ENCODE peak calls at places on chromosomes 4 and X, in eight cellular contexts. One of them, this sample, is unnamed.

GRCh38 chrX:66163849-66164401 is at the start of gene HEPH:
- DNase-seq in astrocyte of the spinal cord: peak; percentile 12
- DNase-seq in HFF-Myc: peak; percentile 4
- DNase-seq in AG04450: peak; percentile 13
- DNase-seq in ovary: no peak
- DNase-seq in psoas muscle: no peak
- DNase-seq in cardiac muscle cell: peak; percentile 58
- DNase-seq in AG09309: peak; percentile 5
- DNase-seq in this sample: no peak

GRCh38 chrX:108732630-108733321 is 3.6 kb downstream of the IRS4 start:
- DNase-seq in cardiac muscle cell: peak; percentile 60
- DNase-seq in AG09309: no peak
- DNase-seq in HFF-Myc: no peak
- DNase-seq in AG04450: no peak
- DNase-seq in astrocyte of the spinal cord: no peak
- DNase-seq in psoas muscle: no peak
- DNase-seq in ovary: peak; percentile 34
- DNase-seq in this sample: no peak

GRCh38 chrX:129544780-129545179 is 4.7 kb downstream of the OCRL start:
- DNase-seq in cardiac muscle cell: no peak
- DNase-seq in AG09309: no peak
- DNase-seq in HFF-Myc: no peak
- DNase-seq in astrocyte of the spinal cord: no peak
- DNase-seq in ovary: no peak
- DNase-seq in AG04450: no peak
- DNase-seq in psoas muscle: no peak
- DNase-seq in this sample: no peak

GRCh38 chrX:130085551-130085986 is 24.7 kb downstream of the ELF4 start:
- DNase-seq in cardiac muscle cell: no peak
- DNase-seq in ovary: no peak
- DNase-seq in psoas muscle: peak; percentile 50
- DNase-seq in AG04450: no peak
- DNase-seq in AG09309: no peak
- DNase-seq in astrocyte of the spinal cord: no peak
- DNase-seq in HFF-Myc: no peak
- DNase-seq in this sample: no peak

GRCh38 chr4:23979534-23979933 is 89.7 kb upstream of the PPARGC1A start:
- DNase-seq in cardiac muscle cell: no peak
- DNase-seq in HFF-Myc: no peak
- DNase-seq in ovary: no peak
- DNase-seq in AG09309: no peak
- DNase-seq in AG04450: no peak
- DNase-seq in astrocyte of the spinal cord: no peak
- DNase-seq in psoas muscle: no peak
- DNase-seq in this sample: no peak

GRCh38 chr4:2805712-2806391 is 13.0 kb downstream of the SH3BP2 start:
- DNase-seq in ovary: peak; percentile 48
- DNase-seq in HFF-Myc: no peak
- DNase-seq in astrocyte of the spinal cord: no peak
- DNase-seq in AG04450: no peak
- DNase-seq in cardiac muscle cell: no peak
- DNase-seq in psoas muscle: peak; percentile 74
- DNase-seq in AG09309: no peak
- DNase-seq in this sample: no peak

GRCh38 chrX:48520976-48521352 is 644 bp upstream of the EBP start:
- DNase-seq in cardiac muscle cell: no peak
- DNase-seq in astrocyte of the spinal cord: no peak
- DNase-seq in HFF-Myc: no peak
- DNase-seq in AG04450: no peak
- DNase-seq in psoas muscle: no peak
- DNase-seq in ovary: no peak
- DNase-seq in AG09309: no peak
- DNase-seq in this sample: no peak

GRCh38 chr4:155766544-155766943 is 7.7 kb downstream of the GUCY1B1 start:
- DNase-seq in astrocyte of the spinal cord: no peak
- DNase-seq in AG09309: no peak
- DNase-seq in psoas muscle: no peak
- DNase-seq in AG04450: no peak
- DNase-seq in ovary: no peak
- DNase-seq in cardiac muscle cell: no peak
- DNase-seq in HFF-Myc: no peak
- DNase-seq in this sample: no peak

GRCh38 chr4:25863347-25863784 is 578 bp upstream of the SEL1L3 start:
- DNase-seq in ovary: no peak
- DNase-seq in AG09309: no peak
- DNase-seq in HFF-Myc: no peak
- DNase-seq in psoas muscle: no peak
- DNase-seq in astrocyte of the spinal cord: no peak
- DNase-seq in cardiac muscle cell: peak; percentile 2
- DNase-seq in AG04450: no peak
- DNase-seq in this sample: no peak

GRCh38 chr4:100189820-100190642 is at the start of gene DDIT4L:
- DNase-seq in ovary: peak; percentile 58
- DNase-seq in cardiac muscle cell: peak; percentile 66
- DNase-seq in AG09309: no peak
- DNase-seq in HFF-Myc: no peak
- DNase-seq in psoas muscle: peak; percentile 84
- DNase-seq in astrocyte of the spinal cord: peak; percentile 36
- DNase-seq in AG04450: no peak
- DNase-seq in this sample: no peak

GRCh38 chr4:83115656-83116285 is 1.2 kb upstream of the PLAC8 start:
- DNase-seq in AG09309: no peak
- DNase-seq in AG04450: no peak
- DNase-seq in ovary: no peak
- DNase-seq in astrocyte of the spinal cord: no peak
- DNase-seq in psoas muscle: no peak
- DNase-seq in HFF-Myc: no peak
- DNase-seq in cardiac muscle cell: no peak
- DNase-seq in this sample: no peak

GRCh38 chr4:83115000-83115399 is 471 bp upstream of the PLAC8 start:
- DNase-seq in cardiac muscle cell: no peak
- DNase-seq in astrocyte of the spinal cord: peak; percentile 38
- DNase-seq in AG04450: peak; percentile 4
- DNase-seq in psoas muscle: no peak
- DNase-seq in HFF-Myc: no peak
- DNase-seq in ovary: no peak
- DNase-seq in AG09309: no peak
- DNase-seq in this sample: no peak

GRCh38 chr4:83113429-83113786 is 1.1 kb downstream of the PLAC8 start:
- DNase-seq in psoas muscle: no peak
- DNase-seq in HFF-Myc: no peak
- DNase-seq in cardiac muscle cell: no peak
- DNase-seq in AG09309: no peak
- DNase-seq in astrocyte of the spinal cord: no peak
- DNase-seq in AG04450: no peak
- DNase-seq in ovary: no peak
- DNase-seq in this sample: no peak

GRCh38 chr4:83112678-83113428 is 1.7 kb downstream of the PLAC8 start:
- DNase-seq in ovary: no peak
- DNase-seq in AG09309: no peak
- DNase-seq in HFF-Myc: no peak
- DNase-seq in AG04450: no peak
- DNase-seq in astrocyte of the spinal cord: peak; percentile 36
- DNase-seq in psoas muscle: no peak
- DNase-seq in cardiac muscle cell: no peak
- DNase-seq in this sample: no peak

DNA sequence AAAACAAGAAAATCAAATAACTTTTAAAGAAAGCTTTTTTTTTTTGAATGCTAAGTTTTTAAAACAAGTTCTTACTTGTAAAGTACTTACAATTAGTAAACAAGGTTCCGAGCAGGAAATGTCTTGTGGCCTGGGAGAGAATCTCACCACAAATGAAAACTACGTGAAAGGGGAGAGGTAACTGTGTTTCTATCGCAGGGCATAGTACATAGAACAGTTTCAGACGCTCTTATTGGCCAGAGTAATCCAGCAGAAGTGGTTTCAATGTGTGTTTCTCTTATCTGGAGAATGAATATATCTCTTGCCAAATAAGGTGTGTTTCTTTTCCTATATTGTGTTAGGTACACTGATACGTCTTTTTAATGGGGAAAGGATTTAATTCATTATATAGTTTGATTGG is at the start of gene PLAC8:
- DNase-seq in AG04450: no peak
- DNase-seq in cardiac muscle cell: no peak
- DNase-seq in HFF-Myc: no peak
- DNase-seq in psoas muscle: no peak
- DNase-seq in AG09309: no peak
- DNase-seq in ovary: no peak
- DNase-seq in astrocyte of the spinal cord: peak; percentile 5
- DNase-seq in this sample: no peak
- H3K4me3 ChIP-seq in AG04450: no peak within 1 kb of the TSS
- H3K4me3 ChIP-seq in cardiac muscle cell: no peak within 1 kb of the TSS
- H3K4me3 ChIP-seq in HFF-Myc: peak within 1 kb of the TSS; percentile 10
- H3K4me3 ChIP-seq in psoas muscle: no peak within 1 kb of the TSS
- H3K4me3 ChIP-seq in AG09309: no peak within 1 kb of the TSS
- H3K4me3 ChIP-seq in ovary: no peak within 1 kb of the TSS
- H3K4me3 ChIP-seq in astrocyte of the spinal cord: no peak within 1 kb of the TSS
- H3K4me3 ChIP-seq in this sample: no peak within 1 kb of the TSS

DNA sequence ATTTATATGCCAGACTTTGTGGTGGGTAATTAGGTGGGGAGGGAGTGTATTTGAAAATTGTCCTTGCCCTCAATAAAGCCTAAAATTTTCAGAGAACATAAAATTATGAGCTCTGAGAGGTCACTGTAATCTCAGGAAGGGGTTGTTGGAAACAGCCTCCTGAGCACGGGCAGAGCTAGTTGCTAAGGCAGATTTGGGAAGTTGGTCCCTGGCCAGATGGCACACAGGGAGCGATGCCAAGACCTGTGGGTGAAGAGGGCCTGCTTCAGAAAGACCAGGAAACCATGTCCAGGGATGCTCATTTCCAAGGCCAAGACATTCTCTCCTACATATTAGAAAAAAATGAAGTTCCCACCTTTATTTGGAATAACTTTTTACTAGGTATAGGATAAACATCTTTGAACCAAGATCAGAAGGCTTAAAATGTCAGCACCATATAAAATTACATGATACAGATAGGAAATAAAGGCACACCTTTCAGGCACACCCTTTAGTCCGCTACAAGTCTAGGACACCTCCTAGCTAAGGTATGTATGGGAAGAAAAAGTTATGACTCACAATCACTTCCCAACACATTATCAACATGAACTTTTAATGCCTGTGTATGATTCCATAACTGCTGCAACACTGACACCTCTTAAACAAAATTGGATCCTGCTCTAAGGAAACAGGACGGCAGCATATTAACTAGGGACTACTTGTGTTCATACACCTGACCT is 2.2 kb upstream of the PPP3CA start:
- DNase-seq in HFF-Myc: no peak
- DNase-seq in psoas muscle: peak; percentile 61
- DNase-seq in AG09309: no peak
- DNase-seq in astrocyte of the spinal cord: no peak
- DNase-seq in AG04450: no peak
- DNase-seq in ovary: peak; percentile 57
- DNase-seq in cardiac muscle cell: no peak
- DNase-seq in this sample: no peak
- TF ChIP-seq CTCF in HFF-Myc: no peak
- TF ChIP-seq CTCF in psoas muscle: no peak
- TF ChIP-seq CTCF in AG09309: no peak
- TF ChIP-seq CTCF in astrocyte of the spinal cord: no peak
- TF ChIP-seq CTCF in AG04450: no peak
- TF ChIP-seq CTCF in ovary: no peak
- TF ChIP-seq CTCF in cardiac muscle cell: no peak
- TF ChIP-seq CTCF in this sample: no peak

GRCh38 chr4:145731026-145731425 is 51.1 kb downstream of the C4orf51 start:
- DNase-seq in astrocyte of the spinal cord: peak; percentile 69
- DNase-seq in ovary: no peak
- DNase-seq in psoas muscle: no peak
- DNase-seq in HFF-Myc: no peak
- DNase-seq in AG04450: peak; percentile 84
- DNase-seq in AG09309: no peak
- DNase-seq in cardiac muscle cell: no peak
- DNase-seq in this sample: no peak

GRCh38 chr4:145732895-145733880 is 53.2 kb downstream of the C4orf51 start:
- DNase-seq in cardiac muscle cell: peak; percentile 96
- DNase-seq in AG09309: peak; percentile 63
- DNase-seq in ovary: peak; percentile 94
- DNase-seq in psoas muscle: peak; percentile 97
- DNase-seq in astrocyte of the spinal cord: peak; percentile 97
- DNase-seq in AG04450: peak; percentile 66
- DNase-seq in HFF-Myc: peak; percentile 76
- DNase-seq in this sample: peak; percentile 76

GRCh38 chr4:145732001-145732400 is 52.1 kb downstream of the C4orf51 start:
- DNase-seq in astrocyte of the spinal cord: no peak
- DNase-seq in AG09309: no peak
- DNase-seq in cardiac muscle cell: no peak
- DNase-seq in ovary: no peak
- DNase-seq in HFF-Myc: no peak
- DNase-seq in psoas muscle: no peak
- DNase-seq in AG04450: no peak
- DNase-seq in this sample: no peak

GRCh38 chr4:145734051-145734450 is 54.1 kb downstream of the C4orf51 start:
- DNase-seq in cardiac muscle cell: no peak
- DNase-seq in AG09309: no peak
- DNase-seq in AG04450: no peak
- DNase-seq in psoas muscle: no peak
- DNase-seq in HFF-Myc: no peak
- DNase-seq in astrocyte of the spinal cord: peak; percentile 57
- DNase-seq in ovary: no peak
- DNase-seq in this sample: no peak

DNA sequence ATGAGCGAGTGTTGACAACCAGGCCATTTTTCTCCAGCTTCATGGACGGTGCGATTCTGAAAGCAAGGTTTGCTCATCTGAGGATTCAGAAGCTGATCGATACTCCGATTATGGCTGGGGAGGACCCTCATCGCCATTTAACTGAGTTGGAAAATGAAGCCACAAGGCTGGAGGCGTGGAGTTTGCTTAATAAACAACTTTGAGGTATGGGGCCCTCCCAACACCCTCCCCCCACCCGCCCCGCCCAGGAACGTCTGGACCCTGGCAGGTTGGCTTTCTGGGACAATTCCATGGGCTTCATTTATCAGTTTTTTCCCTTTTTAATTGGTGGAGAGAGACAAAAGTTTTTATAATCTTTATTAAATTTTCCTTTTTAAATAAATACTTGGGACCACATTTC is 52.5 kb downstream of the C4orf51 start:
- DNase-seq in astrocyte of the spinal cord: no peak
- DNase-seq in AG04450: no peak
- DNase-seq in AG09309: no peak
- DNase-seq in cardiac muscle cell: no peak
- DNase-seq in HFF-Myc: no peak
- DNase-seq in ovary: no peak
- DNase-seq in psoas muscle: no peak
- DNase-seq in this sample: no peak
- H3K4me3 ChIP-seq in astrocyte of the spinal cord: peak overlapping the region; percentile 42
- H3K4me3 ChIP-seq in AG04450: peak overlapping the region; percentile 51
- H3K4me3 ChIP-seq in AG09309: peak overlapping the region; percentile 43
- H3K4me3 ChIP-seq in cardiac muscle cell: peak overlapping the region; percentile 47
- H3K4me3 ChIP-seq in HFF-Myc: peak overlapping the region; percentile 44
- H3K4me3 ChIP-seq in ovary: peak overlapping the region; percentile 57
- H3K4me3 ChIP-seq in psoas muscle: peak overlapping the region; percentile 68
- H3K4me3 ChIP-seq in this sample: peak overlapping the region; percentile 50

GRCh38 chr4:94127707-94128328 is 79.8 kb upstream of the SMARCAD1 start:
- DNase-seq in astrocyte of the spinal cord: peak; percentile 55
- DNase-seq in HFF-Myc: peak; percentile 14
- DNase-seq in ovary: no peak
- DNase-seq in AG04450: peak; percentile 2
- DNase-seq in psoas muscle: no peak
- DNase-seq in cardiac muscle cell: peak; percentile 46
- DNase-seq in AG09309: no peak
- DNase-seq in this sample: no peak

GRCh38 chr4:94131212-94131611 is 76.5 kb upstream of the SMARCAD1 start:
- DNase-seq in psoas muscle: no peak
- DNase-seq in HFF-Myc: no peak
- DNase-seq in AG04450: no peak
- DNase-seq in astrocyte of the spinal cord: no peak
- DNase-seq in ovary: no peak
- DNase-seq in AG09309: no peak
- DNase-seq in cardiac muscle cell: no peak
- DNase-seq in this sample: no peak

GRCh38 chr4:94126669-94127068 is 81.0 kb upstream of the SMARCAD1 start:
- DNase-seq in AG04450: no peak
- DNase-seq in cardiac muscle cell: peak; percentile 27
- DNase-seq in psoas muscle: no peak
- DNase-seq in ovary: no peak
- DNase-seq in HFF-Myc: no peak
- DNase-seq in AG09309: no peak
- DNase-seq in astrocyte of the spinal cord: peak; percentile 21
- DNase-seq in this sample: no peak
- TF ChIP-seq CTCF in AG04450: peak; percentile 23
- TF ChIP-seq CTCF in cardiac muscle cell: no peak
- TF ChIP-seq CTCF in psoas muscle: no peak
- TF ChIP-seq CTCF in ovary: no peak
- TF ChIP-seq CTCF in HFF-Myc: peak; percentile 6
- TF ChIP-seq CTCF in AG09309: no peak
- TF ChIP-seq CTCF in astrocyte of the spinal cord: peak; percentile 37
- TF ChIP-seq CTCF in this sample: peak; percentile 41

This sample was measured in retinal pigment epithelial cell.